ENCODE peak calls at places on chromosomes 1 and 21, in seven cellular contexts. J, I, K, S, U, T and Z are unnamed samples.

GRCh38 chr1:58855351-58856165 is 71.7 kb upstream of the JUN start:
- DNase-seq in S (no peak), T (no peak), U (no peak), K (no peak), I (no peak), J (no peak), Z (no peak)

GRCh38 chr1:81408404-81408803 is 392.3 kb upstream of the ADGRL2 start:
- DNase-seq in S (no peak), T (no peak), K (no peak), J (no peak), U (no peak), I (no peak), Z (no peak)

GRCh38 chr1:193614817-193615216 is 428.4 kb upstream of the B3GALT2 start:
- DNase-seq in K (no peak), U (no peak), T (no peak), J (no peak), I (no peak), S (no peak), Z (no peak)

GRCh38 chr1:203425668-203425999 is 50.0 kb upstream of the PRELP start:
- DNase-seq in T (no peak), S (no peak), K (no peak), I (no peak), J (peak; percentile 41), U (no peak), Z (no peak)

GRCh38 chr1:86137458-86137857 is 19.1 kb downstream of the COL24A1 start:
- DNase-seq in S (no peak), U (no peak), T (no peak), I (peak; percentile 92), K (no peak), J (no peak), Z (no peak)

GRCh38 chr1:212917858-212918257 is 32.5 kb upstream of the VASH2 start:
- DNase-seq in K (no peak), S (no peak), J (no peak), T (no peak), I (no peak), U (no peak), Z (no peak)

GRCh38 chr1:241310451-241310850 is 46.6 kb downstream of the RGS7 start:
- DNase-seq in J (no peak), S (no peak), K (no peak), I (no peak), U (no peak), T (no peak), Z (no peak)

GRCh38 chr1:169964206-169964605 is 70.5 kb upstream of the SCYL3 start:
- DNase-seq in T (no peak), K (no peak), U (no peak), J (no peak), S (no peak), I (no peak), Z (no peak)

GRCh38 chr1:56062625-56063024 is 516.7 kb downstream of the PLPP3 start:
- DNase-seq in I (no peak), U (no peak), S (no peak), K (no peak), J (no peak), T (no peak), Z (no peak)

GRCh38 chr21:33024278-33025103 is 1.2 kb upstream of the OLIG2 start:
- DNase-seq in K (peak; percentile 36), T (no peak), I (no peak), U (no peak), J (no peak), S (no peak), Z (no peak)

GRCh38 chr21:33023574-33024277 is 2.0 kb upstream of the OLIG2 start:
- DNase-seq in U (no peak), I (no peak), T (no peak), S (no peak), K (peak; percentile 75), J (no peak), Z (no peak)

GRCh38 chr21:33025471-33026298 is at the start of gene OLIG2:
- DNase-seq in I (no peak), J (no peak), T (no peak), U (no peak), K (peak; percentile 96), S (no peak), Z (peak; percentile 92)

GRCh38 chr21:33026299-33026858 is 644 bp downstream of the OLIG2 start:
- DNase-seq in K (no peak), J (no peak), U (no peak), I (no peak), T (no peak), S (no peak), Z (no peak)

GRCh38 chr21:33025106-33025470 is 647 bp upstream of the OLIG2 start:
- DNase-seq in J (no peak), S (no peak), I (no peak), K (peak; percentile 81), U (no peak), T (no peak), Z (peak; percentile 71)
- H3K4me3 ChIP-seq in J (no peak overlapping the region), S (no peak overlapping the region), I (no peak overlapping the region), K (peak overlapping the region; percentile 49), U (no peak overlapping the region), T (no peak overlapping the region), Z (peak overlapping the region; percentile 70)

DNA sequence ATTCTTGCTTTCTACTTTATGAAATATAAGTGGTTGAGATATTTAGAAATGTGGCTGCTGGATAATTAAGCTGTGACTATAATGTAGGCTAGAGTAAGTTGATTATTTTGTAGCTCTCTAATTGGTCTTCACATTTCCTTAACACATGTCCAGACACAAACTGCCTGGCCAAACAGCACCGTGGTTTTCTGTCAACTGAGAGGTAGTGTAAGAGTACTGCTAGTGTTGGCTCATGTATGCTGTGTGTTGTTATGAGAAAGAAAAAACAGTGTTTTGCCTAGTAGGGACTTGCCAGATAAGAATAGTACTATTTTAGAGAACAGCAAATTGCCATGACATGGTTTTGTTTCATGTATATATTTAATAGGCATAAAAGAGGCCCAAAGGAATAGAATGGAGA is 37.1 kb downstream of the TMED5 start:
- DNase-seq in T (no peak), J (no peak), I (no peak), K (no peak), U (no peak), S (no peak), Z (no peak)
- TF ChIP-seq CTCF in T (no peak), J (no peak), I (no peak), K (no peak), U (no peak), S (no peak), Z (no peak)

DNA sequence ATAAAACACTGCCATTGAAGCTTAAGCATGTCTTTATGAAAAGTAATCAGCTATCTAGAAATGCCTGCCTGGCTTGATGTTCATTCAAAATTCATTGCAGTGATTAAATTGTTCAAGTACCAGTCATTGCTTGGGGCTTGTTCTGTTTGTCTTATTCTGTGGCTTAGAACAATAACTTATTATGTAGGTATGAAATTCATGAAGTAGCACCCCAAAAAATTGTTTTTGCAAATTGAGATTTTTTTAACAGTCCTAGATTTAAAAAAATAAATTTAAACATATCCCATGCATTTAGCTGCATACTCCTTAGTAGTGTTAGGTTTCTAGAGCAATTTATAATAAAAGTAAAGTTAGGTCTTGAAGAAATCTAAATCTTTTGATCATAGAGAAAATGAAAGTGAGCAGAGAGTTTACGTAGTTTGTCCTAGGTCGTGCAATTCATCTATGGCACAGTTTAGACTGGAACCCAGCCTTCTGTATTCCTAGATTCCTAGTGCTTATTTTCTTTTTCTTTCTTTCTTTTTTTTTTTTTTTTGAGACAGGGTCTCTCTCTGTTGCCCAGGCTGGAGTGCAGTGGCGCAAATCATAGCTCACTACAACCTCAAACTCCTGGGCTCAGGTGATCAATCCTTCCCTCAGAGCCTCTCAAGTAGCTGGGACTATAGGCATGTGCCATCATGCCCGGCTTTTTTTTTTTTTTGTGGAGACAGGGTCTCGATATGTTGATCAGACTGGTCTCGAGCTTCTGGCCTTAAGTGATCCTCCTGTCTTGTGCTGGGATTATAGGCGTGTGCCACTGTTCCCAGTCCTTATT is 9.3 kb downstream of the MIER1 start:
- DNase-seq in S (no peak), U (no peak), T (no peak), I (no peak), K (no peak), J (no peak), Z (no peak)
- H3K4me3 ChIP-seq in S (no peak overlapping the region), U (peak overlapping the region; percentile 6), T (peak overlapping the region; percentile 1), I (no peak overlapping the region), K (no peak overlapping the region), J (no peak overlapping the region), Z (peak overlapping the region; percentile 10)

DNA sequence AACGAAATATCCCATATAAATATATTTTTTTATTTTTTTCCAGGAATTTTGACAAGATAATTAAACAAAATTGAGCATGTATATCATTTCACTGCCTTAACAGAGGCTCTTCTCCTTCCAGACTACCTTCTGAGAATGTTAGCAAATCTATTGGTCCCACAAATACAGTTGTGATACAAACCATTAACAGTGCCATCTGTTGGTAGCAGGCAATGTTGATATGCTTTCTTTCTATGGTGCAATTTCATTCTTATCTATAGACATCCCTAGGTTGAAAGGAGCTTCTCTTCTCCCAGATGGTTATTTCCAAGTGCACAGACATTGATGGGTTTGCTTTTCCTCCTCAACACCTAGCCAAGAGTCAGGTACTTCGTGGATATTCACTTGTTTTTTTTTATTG is 303.6 kb downstream of the USH2A start:
- DNase-seq in T (no peak), J (peak; percentile 38), I (peak; percentile 23), K (peak; percentile 17), S (no peak), U (no peak), Z (no peak)
- TF ChIP-seq CTCF in T (no peak), J (peak; percentile 57), I (peak; percentile 65), K (peak; percentile 54), S (no peak), U (no peak), Z (peak; percentile 38)

DNA sequence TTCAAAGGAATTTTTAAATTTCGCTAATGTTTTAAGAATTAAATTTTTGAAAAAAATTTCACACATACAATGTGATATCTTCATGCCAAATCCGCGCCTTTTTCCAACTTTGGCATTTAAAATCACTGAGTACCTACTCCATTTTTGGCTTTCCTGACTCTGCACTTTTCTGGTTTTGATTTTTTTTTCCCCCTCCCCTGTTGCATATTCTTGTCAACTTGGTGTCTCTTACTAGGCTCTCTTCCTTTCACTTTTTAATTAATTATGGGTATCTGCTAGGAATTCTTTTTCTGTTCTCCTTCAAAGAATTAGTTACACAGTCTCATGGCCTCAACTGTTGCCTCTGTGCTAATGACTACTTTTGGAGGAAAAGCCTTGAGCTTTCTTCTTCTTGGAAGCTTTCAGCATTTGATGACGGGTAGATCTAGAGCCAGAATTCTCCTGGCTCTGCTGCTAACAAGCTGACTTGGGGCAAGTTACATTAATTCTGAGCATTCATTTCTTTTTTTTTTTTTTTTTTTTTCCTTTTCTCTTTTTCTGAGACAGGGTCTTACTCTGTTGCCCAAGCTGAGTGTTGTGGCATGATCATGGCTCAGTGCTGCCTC is 1.8 kb downstream of the AGL start:
- DNase-seq in T (no peak), I (no peak), K (no peak), S (no peak), J (no peak), U (no peak), Z (no peak)
- H3K4me3 ChIP-seq in T (no peak overlapping the region), I (no peak overlapping the region), K (peak overlapping the region; percentile 71), S (no peak overlapping the region), J (no peak overlapping the region), U (no peak overlapping the region), Z (no peak overlapping the region)

GRCh38 chr1:150486966-150487762 is at the start of gene TARS2:
- DNase-seq in K (peak; percentile 96), I (peak; percentile 97), T (peak; percentile 98), S (peak; percentile 97), J (peak; percentile 96), U (peak; percentile 93), Z (peak; percentile 89)
- TF ChIP-seq CTCF in K (no peak), I (no peak), T (no peak), S (no peak), J (no peak), U (peak; percentile 68), Z (peak; percentile 36)